ENCODE peak calls at places on chromosomes 11 and 22, in ten cellular contexts. D, U, L, I, R, K, V, P, S and W are unnamed samples. For H3K4me1, the result is how much of the 10 kb centered on the place peaks cover.

GRCh38 chr11:116730568-116730967 is 42.2 kb downstream of the BUD13 start:
- DNase-seq in D (no peak), U (peak), L (no peak), I (peak), R (no peak), K (no peak), V (no peak), P (no peak), S (no peak), W (no peak)

GRCh38 chr22:23053912-23054530 is 16.3 kb upstream of the GNAZ start:
- DNase-seq in D (no peak), U (no peak), L (no peak), I (no peak), R (no peak), K (no peak), V (no peak), P (peak), S (no peak), W (no peak)

GRCh38 chr22:44801476-44801875 is 49.1 kb downstream of the ARHGAP8 start:
- DNase-seq in D (no peak), U (no peak), L (no peak), I (no peak), R (no peak), K (no peak), V (no peak), P (no peak), S (no peak), W (no peak)

GRCh38 chr11:70798296-70798695 is 400.0 kb downstream of the CTTN start:
- DNase-seq in D (no peak), U (no peak), L (no peak), I (no peak), R (no peak), K (no peak), V (no peak), P (no peak), S (no peak), W (no peak)

GRCh38 chr11:119891392-119891791 is 162.4 kb upstream of the NECTIN1 start:
- DNase-seq in D (no peak), U (no peak), L (no peak), I (no peak), R (no peak), K (no peak), V (no peak), P (no peak), S (peak), W (no peak)

GRCh38 chr11:110763249-110764011 is 51.2 kb upstream of the ARHGAP20 start:
- DNase-seq in D (no peak), U (peak), L (no peak), I (no peak), R (no peak), K (no peak), V (no peak), P (no peak), S (peak), W (no peak)

GRCh38 chr22:44965171-44965570 is 44.6 kb downstream of the PHF21B start:
- DNase-seq in D (no peak), U (no peak), L (no peak), I (no peak), R (no peak), K (no peak), V (no peak), P (no peak), S (no peak), W (no peak)

GRCh38 chr22:37212174-37212906 is at the start of gene SSTR3:
- DNase-seq in D (no peak), U (peak), L (no peak), I (no peak), R (no peak), K (no peak), V (no peak), P (no peak), S (peak), W (no peak)

GRCh38 chr11:102111011-102111786 is 952 bp downstream of the YAP1 start:
- DNase-seq in D (peak), U (peak), L (peak), I (peak), R (peak), K (no peak), V (no peak), P (no peak), S (peak), W (peak)

GRCh38 chr11:72669527-72669926 is 4.7 kb downstream of the PDE2A start:
- DNase-seq in D (no peak), U (no peak), L (no peak), I (no peak), R (no peak), K (no peak), V (no peak), P (no peak), S (no peak), W (no peak)

GRCh38 chr22:37260939-37261338 is 16.9 kb upstream of the RAC2 start:
- DNase-seq in D (peak), U (peak), L (peak), I (peak), R (no peak), K (no peak), V (no peak), P (no peak), S (peak), W (peak)

GRCh38 chr11:72525466-72525865 is 91.1 kb upstream of the CLPB start:
- DNase-seq in D (no peak), U (peak), L (no peak), I (no peak), R (no peak), K (no peak), V (no peak), P (no peak), S (peak), W (no peak)

GRCh38 chr11:43989162-43989961 is 46.9 kb downstream of the C11orf96 start:
- DNase-seq in D (no peak), U (peak), L (no peak), I (no peak), R (no peak), K (no peak), V (no peak), P (no peak), S (peak), W (no peak)

GRCh38 chr11:35649984-35650383 is 12.6 kb upstream of the TRIM44 start:
- DNase-seq in D (no peak), U (no peak), L (no peak), I (no peak), R (no peak), K (no peak), V (no peak), P (no peak), S (no peak), W (no peak)

GRCh38 chr11:843818-844692 is 1.4 kb downstream of the TSPAN4 start:
- DNase-seq in D (peak), U (peak), L (peak), I (peak), R (peak), K (no peak), V (no peak), P (no peak), S (peak), W (no peak)

GRCh38 chr11:26753738-26754504 is 32.1 kb upstream of the SLC5A12 start:
- DNase-seq in D (peak), U (peak), L (peak), I (peak), R (no peak), K (peak), V (peak), P (no peak), S (peak), W (no peak)

GRCh38 chr11:69703711-69704507 is at the start of gene FGF19:
- DNase-seq in D (no peak), U (no peak), L (no peak), I (no peak), R (no peak), K (no peak), V (no peak), P (no peak), S (no peak), W (no peak)

GRCh38 chr11:118004543-118005223 is 18.5 kb downstream of the IL10RA start:
- DNase-seq in D (no peak), U (no peak), L (no peak), I (no peak), R (no peak), K (no peak), V (no peak), P (no peak), S (no peak), W (no peak)

GRCh38 chr22:32334640-32335365 is 22.9 kb upstream of the RFPL3 start:
- DNase-seq in D (no peak), U (peak), L (no peak), I (no peak), R (no peak), K (no peak), V (no peak), P (peak), S (no peak), W (no peak)

GRCh38 chr22:37105154-37105553 is 4.4 kb downstream of the TMPRSS6 start:
- DNase-seq in D (no peak), U (no peak), L (no peak), I (no peak), R (no peak), K (no peak), V (no peak), P (no peak), S (no peak), W (no peak)

GRCh38 chr11:31817054-31817620 is 6.0 kb upstream of the PAX6 start:
- DNase-seq in D (no peak), U (no peak), L (peak), I (no peak), R (no peak), K (no peak), V (no peak), P (no peak), S (no peak), W (no peak)

GRCh38 chr22:20232781-20233180 is 35.3 kb downstream of the RTN4R start:
- DNase-seq in D (no peak), U (no peak), L (no peak), I (no peak), R (no peak), K (no peak), V (no peak), P (no peak), S (peak), W (no peak)

GRCh38 chr22:35089139-35089538 is 23.2 kb downstream of the ISX start:
- DNase-seq in D (no peak), U (no peak), L (no peak), I (no peak), R (no peak), K (no peak), V (no peak), P (no peak), S (no peak), W (no peak)

GRCh38 chr11:71102251-71102995 is 150.0 kb downstream of the SHANK2 start:
- DNase-seq in D (no peak), U (peak), L (no peak), I (no peak), R (no peak), K (no peak), V (no peak), P (no peak), S (no peak), W (no peak)

GRCh38 chr22:27163162-27164137 is 506.1 kb downstream of the MIAT start:
- DNase-seq in D (no peak), U (no peak), L (no peak), I (no peak), R (no peak), K (no peak), V (no peak), P (no peak), S (no peak), W (no peak)

DNA sequence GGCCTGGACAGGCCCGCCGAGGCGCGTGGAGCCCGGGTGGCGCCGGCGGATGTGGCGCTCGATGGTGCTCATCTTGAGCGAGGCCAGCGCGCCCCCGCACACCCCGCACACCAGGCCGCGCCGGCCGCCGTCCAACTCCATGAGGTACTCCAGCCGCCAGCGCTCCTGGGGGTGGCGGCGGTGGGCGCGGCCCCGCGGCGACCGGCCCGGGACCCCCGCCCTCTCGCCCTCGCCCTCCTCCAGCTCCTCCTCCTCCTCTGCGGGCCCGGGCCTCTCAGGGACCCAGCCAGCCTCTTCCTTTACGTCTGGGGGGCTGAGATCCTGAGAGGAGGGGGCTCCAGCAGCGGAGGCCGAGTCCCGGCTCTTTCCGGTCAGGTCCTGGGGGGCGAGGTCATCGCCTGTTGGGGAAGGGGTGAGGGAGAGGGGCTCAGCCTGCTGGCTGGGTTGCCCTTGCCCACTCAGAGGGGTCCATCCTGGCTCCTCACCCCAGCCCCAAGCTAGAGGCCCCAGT is 4.3 kb downstream of the ZFTA start:
- DNase-seq in D (no peak), U (peak), L (no peak), I (no peak), R (no peak), K (no peak), V (no peak), P (no peak), S (no peak), W (no peak)
- H3K27ac ChIP-seq in D (no peak), U (no peak), L (no peak), I (no peak), R (no peak), K (no peak), V (no peak), P (peak), S (peak), W (no peak)

GRCh38 chr22:42310301-42310981 is 40.0 kb upstream of the TCF20 start:
- DNase-seq in D (no peak), U (no peak), L (peak), I (no peak), R (no peak), K (no peak), V (no peak), P (no peak), S (no peak), W (peak)
- H3K4me3 ChIP-seq in D (no peak), U (no peak), L (no peak), I (no peak), R (no peak), K (no peak), V (no peak), P (no peak), S (no peak), W (no peak)

GRCh38 chr11:125165111-125165663 is 636 bp downstream of the PKNOX2 start:
- DNase-seq in D (no peak), U (no peak), L (peak), I (peak), R (no peak), K (no peak), V (no peak), P (no peak), S (peak), W (no peak)
- H3K4me1 ChIP-seq in D (under half), U (under half), L (under half), I (under half), R (under half), K (under half), V (under half), P (half or more), S (under half), W (under half)

GRCh38 chr11:16985297-16985696 is 28.9 kb downstream of the PLEKHA7 start:
- DNase-seq in D (no peak), U (no peak), L (no peak), I (peak), R (no peak), K (no peak), V (no peak), P (no peak), S (peak), W (no peak)
- H3K27ac ChIP-seq in D (no peak), U (no peak), L (no peak), I (peak), R (no peak), K (no peak), V (no peak), P (no peak), S (peak), W (no peak)

GRCh38 chr11:33375688-33376311 is 118.6 kb downstream of the HIPK3 start:
- DNase-seq in D (no peak), U (no peak), L (no peak), I (no peak), R (no peak), K (no peak), V (no peak), P (no peak), S (no peak), W (no peak)

GRCh38 chr11:33377100-33377851 is 120.1 kb downstream of the HIPK3 start:
- DNase-seq in D (no peak), U (no peak), L (no peak), I (no peak), R (no peak), K (no peak), V (no peak), P (no peak), S (no peak), W (no peak)

GRCh38 chr11:33373636-33374035 is 116.5 kb downstream of the HIPK3 start:
- DNase-seq in D (no peak), U (no peak), L (no peak), I (no peak), R (no peak), K (no peak), V (no peak), P (no peak), S (no peak), W (no peak)

GRCh38 chr11:33376331-33377099 is 119.3 kb downstream of the HIPK3 start:
- DNase-seq in D (no peak), U (no peak), L (peak), I (no peak), R (no peak), K (no peak), V (no peak), P (no peak), S (no peak), W (no peak)

DNA sequence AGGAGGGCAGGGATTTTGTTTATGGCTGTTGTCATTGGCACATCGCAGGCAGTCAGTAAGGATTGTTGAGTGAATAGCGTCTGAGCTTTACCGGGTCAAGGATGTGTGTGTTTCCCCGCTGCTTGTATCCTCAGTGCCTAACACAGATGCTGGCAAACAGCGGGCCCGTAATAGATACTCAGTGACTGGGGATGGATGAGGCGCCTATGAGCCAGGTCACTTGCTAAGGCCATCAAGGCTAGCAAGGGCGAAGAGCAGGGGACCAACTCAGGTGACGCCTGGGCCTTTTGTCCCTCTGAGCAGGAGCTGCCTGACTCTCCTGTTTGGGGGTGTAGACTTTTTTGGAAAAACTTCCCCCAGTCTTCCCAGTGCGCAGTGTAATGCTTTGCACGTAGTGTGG is 118.1 kb downstream of the HIPK3 start:
- DNase-seq in D (no peak), U (no peak), L (no peak), I (no peak), R (no peak), K (no peak), V (no peak), P (no peak), S (no peak), W (no peak)
- H3K4me3 ChIP-seq in D (peak), U (no peak), L (no peak), I (no peak), R (peak), K (peak), V (peak), P (no peak), S (no peak), W (no peak)

GRCh38 chr11:12241401-12241800 is 131.0 kb downstream of the MICAL2 start:
- DNase-seq in D (no peak), U (no peak), L (no peak), I (no peak), R (no peak), K (no peak), V (no peak), P (no peak), S (no peak), W (no peak)
- H3K4me1 ChIP-seq in D (under half), U (under half), L (under half), I (under half), R (under half), K (under half), V (under half), P (under half), S (under half), W (under half)